ENCODE peak calls at places on chromosomes 6 and 20, in four cellular contexts. N, U, G and R are unnamed samples.

GRCh38 chr6:40550096-40550731 is 37.0 kb downstream of the LRFN2 start:
- DNase-seq in N (peak; percentile 77), U (peak; percentile 25), G (no peak), R (peak; percentile 66)

GRCh38 chr6:170117111-170117972 is 173.5 kb downstream of the DLL1 start:
- DNase-seq in N (no peak), U (no peak), G (peak; percentile 3), R (no peak)

GRCh38 chr20:62943396-62943795 is 5.4 kb downstream of the GID8 start:
- DNase-seq in N (no peak), U (no peak), G (no peak), R (no peak)

GRCh38 chr6:158649289-158650143 is at the start of gene SYTL3:
- DNase-seq in N (no peak), U (no peak), G (no peak), R (peak; percentile 90)

GRCh38 chr6:34036357-34037069 is 109.4 kb downstream of the GRM4 start:
- DNase-seq in N (no peak), U (no peak), G (no peak), R (no peak)

GRCh38 chr6:145372671-145373123 is 362.6 kb downstream of the EPM2A start:
- DNase-seq in N (no peak), U (no peak), G (peak; percentile 27), R (peak; percentile 86)

GRCh38 chr6:12392490-12392889 is 102.3 kb downstream of the EDN1 start:
- DNase-seq in N (no peak), U (no peak), G (no peak), R (no peak)

GRCh38 chr6:169118346-169118830 is 135.3 kb downstream of the THBS2 start:
- DNase-seq in N (no peak), U (no peak), G (no peak), R (no peak)

GRCh38 chr6:57256541-57256940 is 34.4 kb upstream of the RAB23 start:
- DNase-seq in N (no peak), U (no peak), G (no peak), R (peak; percentile 24)